ENCODE peak calls at places on chromosomes 6 and 20, in six cellular contexts. One of them, this sample, is unnamed.

GRCh38 chr20:14055127-14055742 is 59.9 kb downstream of the MACROD2 start:
- DNase-seq in stimulated activated naive CD4-positive, alpha-beta T cell treated with Interleukin-2 at 50 U/mL for 16 hours: no peak
- DNase-seq in epithelial cell of prostate: peak
- DNase-seq in T-helper 9 cell: no peak
- DNase-seq in NCI-H2081: peak
- DNase-seq in SK-N-SH: peak
- DNase-seq in this sample: no peak

GRCh38 chr6:91097316-91097878 is 510.5 kb upstream of the MAP3K7 start:
- DNase-seq in stimulated activated naive CD4-positive, alpha-beta T cell treated with Interleukin-2 at 50 U/mL for 16 hours: no peak
- DNase-seq in epithelial cell of prostate: no peak
- DNase-seq in T-helper 9 cell: no peak
- DNase-seq in NCI-H2081: no peak
- DNase-seq in SK-N-SH: no peak
- DNase-seq in this sample: no peak

GRCh38 chr6:49733680-49734079 is 10.5 kb downstream of the CRISP3 start:
- DNase-seq in NCI-H2081: no peak
- DNase-seq in T-helper 9 cell: no peak
- DNase-seq in stimulated activated naive CD4-positive, alpha-beta T cell treated with Interleukin-2 at 50 U/mL for 16 hours: no peak
- DNase-seq in epithelial cell of prostate: no peak
- DNase-seq in SK-N-SH: no peak
- DNase-seq in this sample: no peak

GRCh38 chr6:19995575-19996257 is 158.5 kb downstream of the ID4 start:
- DNase-seq in epithelial cell of prostate: no peak
- DNase-seq in stimulated activated naive CD4-positive, alpha-beta T cell treated with Interleukin-2 at 50 U/mL for 16 hours: no peak
- DNase-seq in NCI-H2081: no peak
- DNase-seq in T-helper 9 cell: no peak
- DNase-seq in SK-N-SH: no peak
- DNase-seq in this sample: no peak

GRCh38 chr6:165708985-165709576 is 46.0 kb upstream of the PDE10A start:
- DNase-seq in T-helper 9 cell: no peak
- DNase-seq in SK-N-SH: no peak
- DNase-seq in epithelial cell of prostate: no peak
- DNase-seq in NCI-H2081: no peak
- DNase-seq in stimulated activated naive CD4-positive, alpha-beta T cell treated with Interleukin-2 at 50 U/mL for 16 hours: no peak
- DNase-seq in this sample: no peak

GRCh38 chr6:35973670-35974222 is 50.7 kb downstream of the SLC26A8 start:
- DNase-seq in NCI-H2081: no peak
- DNase-seq in stimulated activated naive CD4-positive, alpha-beta T cell treated with Interleukin-2 at 50 U/mL for 16 hours: no peak
- DNase-seq in SK-N-SH: no peak
- DNase-seq in epithelial cell of prostate: no peak
- DNase-seq in T-helper 9 cell: no peak
- DNase-seq in this sample: no peak

GRCh38 chr6:136528477-136528876 is 21.7 kb downstream of the MAP7 start:
- DNase-seq in epithelial cell of prostate: no peak
- DNase-seq in NCI-H2081: no peak
- DNase-seq in stimulated activated naive CD4-positive, alpha-beta T cell treated with Interleukin-2 at 50 U/mL for 16 hours: no peak
- DNase-seq in T-helper 9 cell: no peak
- DNase-seq in SK-N-SH: no peak
- DNase-seq in this sample: no peak

GRCh38 chr20:49846206-49846807 is 33.7 kb downstream of the SLC9A8 start:
- DNase-seq in T-helper 9 cell: peak
- DNase-seq in epithelial cell of prostate: no peak
- DNase-seq in SK-N-SH: peak
- DNase-seq in stimulated activated naive CD4-positive, alpha-beta T cell treated with Interleukin-2 at 50 U/mL for 16 hours: peak
- DNase-seq in NCI-H2081: peak
- DNase-seq in this sample: no peak

GRCh38 chr6:47932575-47932974 is 150.7 kb downstream of the OPN5 start:
- DNase-seq in SK-N-SH: no peak
- DNase-seq in NCI-H2081: no peak
- DNase-seq in stimulated activated naive CD4-positive, alpha-beta T cell treated with Interleukin-2 at 50 U/mL for 16 hours: no peak
- DNase-seq in T-helper 9 cell: no peak
- DNase-seq in epithelial cell of prostate: no peak
- DNase-seq in this sample: no peak

GRCh38 chr6:145332001-145332400 is 403.3 kb downstream of the EPM2A start:
- DNase-seq in T-helper 9 cell: no peak
- DNase-seq in epithelial cell of prostate: no peak
- DNase-seq in NCI-H2081: no peak
- DNase-seq in stimulated activated naive CD4-positive, alpha-beta T cell treated with Interleukin-2 at 50 U/mL for 16 hours: no peak
- DNase-seq in SK-N-SH: no peak
- DNase-seq in this sample: no peak

GRCh38 chr20:51926670-51927305 is 124.5 kb upstream of the SALL4 start:
- DNase-seq in epithelial cell of prostate: no peak
- DNase-seq in stimulated activated naive CD4-positive, alpha-beta T cell treated with Interleukin-2 at 50 U/mL for 16 hours: no peak
- DNase-seq in SK-N-SH: no peak
- DNase-seq in T-helper 9 cell: no peak
- DNase-seq in NCI-H2081: no peak
- DNase-seq in this sample: no peak

GRCh38 chr20:61044499-61044898 is 207.6 kb upstream of the CDH4 start:
- DNase-seq in stimulated activated naive CD4-positive, alpha-beta T cell treated with Interleukin-2 at 50 U/mL for 16 hours: no peak
- DNase-seq in T-helper 9 cell: no peak
- DNase-seq in NCI-H2081: no peak
- DNase-seq in SK-N-SH: no peak
- DNase-seq in epithelial cell of prostate: no peak
- DNase-seq in this sample: no peak

GRCh38 chr6:168155193-168155592 is 76.2 kb upstream of the FRMD1 start:
- DNase-seq in stimulated activated naive CD4-positive, alpha-beta T cell treated with Interleukin-2 at 50 U/mL for 16 hours: no peak
- DNase-seq in epithelial cell of prostate: no peak
- DNase-seq in T-helper 9 cell: no peak
- DNase-seq in NCI-H2081: no peak
- DNase-seq in SK-N-SH: no peak
- DNase-seq in this sample: no peak

GRCh38 chr6:111689946-111690345 is 84.3 kb upstream of the TRAF3IP2 start:
- DNase-seq in SK-N-SH: no peak
- DNase-seq in T-helper 9 cell: no peak
- DNase-seq in NCI-H2081: no peak
- DNase-seq in stimulated activated naive CD4-positive, alpha-beta T cell treated with Interleukin-2 at 50 U/mL for 16 hours: no peak
- DNase-seq in epithelial cell of prostate: peak
- DNase-seq in this sample: no peak

GRCh38 chr6:56624728-56625069 is 18.0 kb downstream of the DST start:
- DNase-seq in epithelial cell of prostate: no peak
- DNase-seq in T-helper 9 cell: no peak
- DNase-seq in SK-N-SH: no peak
- DNase-seq in NCI-H2081: no peak
- DNase-seq in stimulated activated naive CD4-positive, alpha-beta T cell treated with Interleukin-2 at 50 U/mL for 16 hours: no peak
- DNase-seq in this sample: no peak

GRCh38 chr6:56046576-56046975 is 171.2 kb upstream of the BMP5 start:
- DNase-seq in NCI-H2081: no peak
- DNase-seq in stimulated activated naive CD4-positive, alpha-beta T cell treated with Interleukin-2 at 50 U/mL for 16 hours: no peak
- DNase-seq in SK-N-SH: no peak
- DNase-seq in epithelial cell of prostate: peak
- DNase-seq in T-helper 9 cell: no peak
- DNase-seq in this sample: no peak

GRCh38 chr6:12336121-12336971 is 46.2 kb downstream of the EDN1 start:
- DNase-seq in T-helper 9 cell: no peak
- DNase-seq in NCI-H2081: no peak
- DNase-seq in SK-N-SH: no peak
- DNase-seq in epithelial cell of prostate: no peak
- DNase-seq in stimulated activated naive CD4-positive, alpha-beta T cell treated with Interleukin-2 at 50 U/mL for 16 hours: no peak
- DNase-seq in this sample: no peak

GRCh38 chr6:121732641-121733040 is 297.2 kb downstream of the GJA1 start:
- DNase-seq in T-helper 9 cell: no peak
- DNase-seq in stimulated activated naive CD4-positive, alpha-beta T cell treated with Interleukin-2 at 50 U/mL for 16 hours: no peak
- DNase-seq in epithelial cell of prostate: no peak
- DNase-seq in SK-N-SH: no peak
- DNase-seq in NCI-H2081: no peak
- DNase-seq in this sample: no peak

GRCh38 chr6:28944412-28945006 is 20.7 kb upstream of the TRIM27 start:
- DNase-seq in stimulated activated naive CD4-positive, alpha-beta T cell treated with Interleukin-2 at 50 U/mL for 16 hours: peak
- DNase-seq in SK-N-SH: peak
- DNase-seq in T-helper 9 cell: peak
- DNase-seq in epithelial cell of prostate: no peak
- DNase-seq in NCI-H2081: peak
- DNase-seq in this sample: peak

GRCh38 chr6:136103763-136104311 is 146.3 kb downstream of the MTFR2 start:
- DNase-seq in stimulated activated naive CD4-positive, alpha-beta T cell treated with Interleukin-2 at 50 U/mL for 16 hours: no peak
- DNase-seq in NCI-H2081: no peak
- DNase-seq in epithelial cell of prostate: no peak
- DNase-seq in SK-N-SH: peak
- DNase-seq in T-helper 9 cell: no peak
- DNase-seq in this sample: no peak

GRCh38 chr6:25342784-25343183 is 63.6 kb downstream of the CARMIL1 start:
- DNase-seq in SK-N-SH: peak
- DNase-seq in T-helper 9 cell: no peak
- DNase-seq in stimulated activated naive CD4-positive, alpha-beta T cell treated with Interleukin-2 at 50 U/mL for 16 hours: no peak
- DNase-seq in NCI-H2081: no peak
- DNase-seq in epithelial cell of prostate: no peak
- DNase-seq in this sample: no peak

GRCh38 chr6:111200823-111201134 is 113.5 kb downstream of the SLC16A10 start:
- DNase-seq in epithelial cell of prostate: no peak
- DNase-seq in SK-N-SH: no peak
- DNase-seq in T-helper 9 cell: no peak
- DNase-seq in stimulated activated naive CD4-positive, alpha-beta T cell treated with Interleukin-2 at 50 U/mL for 16 hours: no peak
- DNase-seq in NCI-H2081: no peak
- DNase-seq in this sample: no peak

GRCh38 chr20:6562111-6562510 is 205.4 kb upstream of the BMP2 start:
- DNase-seq in stimulated activated naive CD4-positive, alpha-beta T cell treated with Interleukin-2 at 50 U/mL for 16 hours: no peak
- DNase-seq in NCI-H2081: no peak
- DNase-seq in epithelial cell of prostate: peak
- DNase-seq in T-helper 9 cell: no peak
- DNase-seq in SK-N-SH: no peak
- DNase-seq in this sample: no peak

GRCh38 chr20:1900321-1900791 is 5.1 kb downstream of the SIRPA start:
- DNase-seq in T-helper 9 cell: no peak
- DNase-seq in stimulated activated naive CD4-positive, alpha-beta T cell treated with Interleukin-2 at 50 U/mL for 16 hours: no peak
- DNase-seq in SK-N-SH: peak
- DNase-seq in NCI-H2081: no peak
- DNase-seq in epithelial cell of prostate: no peak
- DNase-seq in this sample: peak

GRCh38 chr20:34515484-34516037 is 661 bp upstream of the DYNLRB1 start:
- DNase-seq in epithelial cell of prostate: peak
- DNase-seq in T-helper 9 cell: peak
- DNase-seq in SK-N-SH: peak
- DNase-seq in stimulated activated naive CD4-positive, alpha-beta T cell treated with Interleukin-2 at 50 U/mL for 16 hours: peak
- DNase-seq in NCI-H2081: peak
- DNase-seq in this sample: peak

GRCh38 chr20:53077373-53078205 is 105.4 kb downstream of the TSHZ2 start:
- DNase-seq in SK-N-SH: no peak
- DNase-seq in T-helper 9 cell: no peak
- DNase-seq in NCI-H2081: no peak
- DNase-seq in stimulated activated naive CD4-positive, alpha-beta T cell treated with Interleukin-2 at 50 U/mL for 16 hours: peak
- DNase-seq in epithelial cell of prostate: peak
- DNase-seq in this sample: no peak

GRCh38 chr20:25072226-25072811 is 9.6 kb downstream of the VSX1 start:
- DNase-seq in epithelial cell of prostate: no peak
- DNase-seq in T-helper 9 cell: no peak
- DNase-seq in SK-N-SH: no peak
- DNase-seq in NCI-H2081: no peak
- DNase-seq in stimulated activated naive CD4-positive, alpha-beta T cell treated with Interleukin-2 at 50 U/mL for 16 hours: no peak
- DNase-seq in this sample: peak

GRCh38 chr20:63773571-63774347 is 34.2 kb downstream of the SLC2A4RG start:
- DNase-seq in stimulated activated naive CD4-positive, alpha-beta T cell treated with Interleukin-2 at 50 U/mL for 16 hours: no peak
- DNase-seq in T-helper 9 cell: no peak
- DNase-seq in NCI-H2081: no peak
- DNase-seq in SK-N-SH: no peak
- DNase-seq in epithelial cell of prostate: no peak
- DNase-seq in this sample: no peak

This sample was measured in progenitor cell of endocrine pancreas.